ENCODE peak calls at places on chromosome 6, in eight cellular contexts. Z is GM20000; N is left ventricle myocardium inferior; G is pancreas; J is CD8-positive, alpha-beta T cell; H is mammary epithelial cell; Y is activated B cell treated with CpG ODN at 0.5 μM for 24 hours; V is epithelial cell of proximal tubule. X is an unnamed sample.

GRCh38 chr6:111793711-111794111 is 79.5 kb downstream of the FYN start:
- DNase-seq in V (no peak), J (peak; percentile 43), H (no peak), G (no peak), Z (peak; percentile 56), Y (no peak), N (no peak), X (peak; percentile 64)

GRCh38 chr6:8195040-8195713 is 92.8 kb upstream of the EEF1E1 start:
- DNase-seq in V (no peak), Y (no peak), Z (no peak), G (no peak), H (no peak), N (no peak), J (no peak), X (no peak)

GRCh38 chr6:87155272-87155919 is at the start of gene ZNF292:
- DNase-seq in J (peak; percentile 92), H (peak; percentile 99), Z (peak; percentile 91), V (peak; percentile 56), N (peak; percentile 95), G (peak; percentile 97), Y (peak; percentile 94), X (peak; percentile 88)

GRCh38 chr6:118370722-118371121 is 177.4 kb upstream of the PLN start:
- DNase-seq in V (no peak), N (no peak), Y (no peak), J (no peak), H (no peak), G (no peak), Z (no peak), X (no peak)

GRCh38 chr6:108114861-108115597 is 40.5 kb upstream of the OSTM1 start:
- DNase-seq in Z (no peak), V (no peak), Y (peak; percentile 41), H (peak; percentile 58), J (no peak), N (peak; percentile 64), G (peak; percentile 86), X (no peak)

GRCh38 chr6:45714795-45715507 is 300.7 kb downstream of the CLIC5 start:
- DNase-seq in N (no peak), Y (no peak), H (peak; percentile 64), Z (peak; percentile 60), G (no peak), J (peak; percentile 28), V (peak; percentile 66), X (no peak)

GRCh38 chr6:108760158-108761050 is 87.8 kb upstream of the ARMC2 start:
- DNase-seq in G (no peak), H (no peak), N (no peak), Z (no peak), V (no peak), Y (no peak), J (no peak), X (no peak)

GRCh38 chr6:159118941-159119340 is 50.3 kb upstream of the FNDC1 start:
- DNase-seq in H (no peak), Z (no peak), J (no peak), Y (no peak), N (no peak), V (no peak), G (no peak), X (no peak)

GRCh38 chr6:167778497-167779122 is 48.1 kb upstream of the AFDN start:
- DNase-seq in J (no peak), Z (no peak), H (no peak), G (no peak), N (no peak), Y (no peak), V (no peak), X (no peak)

GRCh38 chr6:152765331-152765730 is 14.7 kb downstream of the VIP start:
- DNase-seq in V (no peak), Y (no peak), J (no peak), G (no peak), Z (no peak), N (no peak), H (no peak), X (no peak)

GRCh38 chr6:3137057-3137777 is 18.7 kb downstream of the BPHL start:
- DNase-seq in J (no peak), G (no peak), V (no peak), Z (no peak), Y (no peak), H (no peak), N (no peak), X (no peak)

GRCh38 chr6:15752820-15753219 is 90.0 kb upstream of the DTNBP1 start:
- DNase-seq in Y (no peak), Z (no peak), G (no peak), N (no peak), H (no peak), J (no peak), V (no peak), X (no peak)

GRCh38 chr6:14756370-14756769 is 489.5 kb upstream of the JARID2 start:
- DNase-seq in N (no peak), H (no peak), G (no peak), V (no peak), Z (no peak), J (no peak), Y (no peak), X (no peak)

GRCh38 chr6:34027939-34028441 is 117.9 kb downstream of the GRM4 start:
- DNase-seq in N (no peak), V (no peak), H (no peak), J (no peak), Z (no peak), G (no peak), Y (no peak), X (no peak)

GRCh38 chr6:34027445-34027936 is 118.4 kb downstream of the GRM4 start:
- DNase-seq in G (no peak), J (peak; percentile 56), N (peak; percentile 25), Z (peak; percentile 78), H (peak; percentile 11), Y (peak; percentile 57), V (no peak), X (peak; percentile 65)

GRCh38 chr6:34022873-34023255 is 123.0 kb downstream of the GRM4 start:
- DNase-seq in V (no peak), H (no peak), Y (no peak), N (no peak), Z (no peak), J (no peak), G (no peak), X (no peak)

GRCh38 chr6:34025851-34026250 is 120.0 kb downstream of the GRM4 start:
- DNase-seq in J (no peak), G (no peak), Y (no peak), H (no peak), Z (no peak), N (no peak), V (no peak), X (no peak)

DNA sequence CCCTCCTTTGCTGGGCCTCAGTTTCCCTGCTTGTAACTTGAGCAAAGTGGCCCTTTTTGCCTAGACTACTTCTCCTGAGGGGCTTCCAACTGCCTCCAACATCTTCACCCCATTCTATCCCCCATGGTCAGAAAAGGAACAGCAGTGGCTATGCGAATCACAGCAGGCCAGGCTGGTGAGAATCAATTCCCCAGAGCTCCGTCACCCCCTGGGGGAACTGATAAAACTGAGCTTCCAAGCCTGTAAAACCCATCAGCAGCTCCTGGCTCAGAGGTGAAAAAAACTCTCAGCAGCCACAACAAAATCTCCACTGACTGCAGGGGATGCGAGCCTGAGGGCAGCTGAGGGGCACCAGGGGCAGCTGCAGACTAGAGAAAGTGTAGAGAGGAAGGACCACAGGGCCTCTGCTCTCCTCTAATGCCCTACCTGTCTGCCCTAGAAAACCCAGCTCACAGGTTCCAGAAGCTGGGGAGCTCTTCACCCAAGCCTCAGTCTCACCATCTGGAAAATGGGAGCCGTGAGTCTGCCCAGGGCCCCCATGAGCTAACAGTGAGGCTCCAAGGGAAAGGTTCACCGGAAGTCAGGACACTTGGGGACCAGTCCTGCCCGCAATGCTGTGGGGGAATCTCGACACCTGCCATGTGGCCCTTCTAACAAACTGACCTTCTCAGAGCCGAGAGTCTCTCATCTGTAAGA is 120.6 kb downstream of the GRM4 start:
- DNase-seq in N (no peak), Z (no peak), G (no peak), H (no peak), J (no peak), Y (no peak), V (no peak), X (no peak)
- TF ChIP-seq CTCF in N (no peak), Z (no peak), G (no peak), H (no peak), J (no peak), Y (no peak), V (no peak), X (no peak)

GRCh38 chr6:28141500-28142329 is at the start of gene ZKSCAN8:
- DNase-seq in Y (peak; percentile 66), G (peak; percentile 89), V (peak; percentile 42), J (peak; percentile 71), H (peak; percentile 88), Z (peak; percentile 84), N (peak; percentile 74), X (peak; percentile 63)
- TF ChIP-seq CTCF in Y (no peak), G (no peak), V (no peak), J (no peak), H (no peak), Z (no peak), N (no peak), X (no peak)

GRCh38 chr6:31738048-31738979 is 1.5 kb upstream of the MSH5 start:
- DNase-seq in Z (peak; percentile 80), N (no peak), G (no peak), J (peak; percentile 35), V (peak; percentile 87), H (peak; percentile 79), Y (no peak), X (peak; percentile 58)
- TF ChIP-seq CTCF in Z (no peak), N (no peak), G (no peak), J (no peak), V (peak; percentile 25), H (peak; percentile 9), Y (no peak), X (no peak)

GRCh38 chr6:13695217-13695616 is 16.4 kb downstream of the RANBP9 start:
- DNase-seq in Z (no peak), N (no peak), G (no peak), Y (no peak), J (no peak), V (no peak), H (no peak), X (no peak)

GRCh38 chr6:13696226-13696625 is 15.4 kb downstream of the RANBP9 start:
- DNase-seq in N (no peak), Z (no peak), V (no peak), J (no peak), Y (no peak), H (peak; percentile 2), G (no peak), X (no peak)

GRCh38 chr6:13700232-13700631 is 11.4 kb downstream of the RANBP9 start:
- DNase-seq in Z (no peak), J (no peak), G (no peak), Y (no peak), H (no peak), V (no peak), N (no peak), X (no peak)

GRCh38 chr6:13697857-13698256 is 13.8 kb downstream of the RANBP9 start:
- DNase-seq in Y (no peak), N (no peak), H (no peak), G (no peak), Z (no peak), V (no peak), J (no peak), X (no peak)

DNA sequence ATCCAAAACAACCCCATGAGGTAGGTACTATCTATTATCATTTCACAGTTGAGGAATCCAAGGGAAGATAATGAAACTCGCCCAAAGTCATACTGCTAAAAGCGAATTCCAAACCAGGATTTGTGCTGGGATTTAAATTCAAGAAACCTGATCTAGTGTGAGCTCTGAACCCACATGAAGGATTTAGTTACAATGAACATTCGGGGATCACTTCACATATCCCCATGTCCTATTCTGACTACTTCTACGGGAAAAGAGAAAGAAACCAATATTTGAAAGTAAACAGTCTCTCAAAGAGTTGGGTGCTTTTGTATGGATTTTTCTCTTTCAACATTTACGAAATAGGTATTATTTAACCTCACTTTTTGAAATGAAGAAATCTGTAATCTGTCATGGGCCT is 12.9 kb downstream of the RANBP9 start:
- DNase-seq in V (no peak), Y (no peak), H (no peak), Z (no peak), N (no peak), J (no peak), G (no peak), X (no peak)
- TF ChIP-seq CTCF in V (no peak), Y (no peak), H (no peak), Z (no peak), N (no peak), J (no peak), G (no peak), X (no peak)

X was measured in natural killer cell.